ENCODE peak calls at places on chromosomes 13 and 19, in eight cellular contexts. One of them, this sample, is unnamed.

GRCh38 chr13:36822786-36823185 is 3.8 kb downstream of the RFXAP start:
- DNase-seq in activated T-cell treated with anti-CD3 and anti-CD28 coated beads, Interleukin-2, amount 50 U/mL, for 4 hours: no peak
- DNase-seq in left lung: no peak
- DNase-seq in stimulated activated CD4-positive, alpha-beta T cell treated with anti-CD3 and anti-CD28 coated beads, Interleukin-4, amount 100 ng/mL, for 24 hours: no peak
- DNase-seq in effector CD4-positive, alpha-beta T cell: no peak
- DNase-seq in AG04450: no peak
- DNase-seq in EL: no peak
- DNase-seq in nucleus accumbens: no peak
- DNase-seq in this sample: no peak

GRCh38 chr19:3132971-3133792 is 2.7 kb upstream of the GNA15 start:
- DNase-seq in activated T-cell treated with anti-CD3 and anti-CD28 coated beads, Interleukin-2, amount 50 U/mL, for 4 hours: peak
- DNase-seq in left lung: peak
- DNase-seq in stimulated activated CD4-positive, alpha-beta T cell treated with anti-CD3 and anti-CD28 coated beads, Interleukin-4, amount 100 ng/mL, for 24 hours: peak
- DNase-seq in effector CD4-positive, alpha-beta T cell: peak
- DNase-seq in AG04450: no peak
- DNase-seq in EL: peak
- DNase-seq in nucleus accumbens: no peak
- DNase-seq in this sample: peak

GRCh38 chr19:50214699-50215543 is 11.5 kb downstream of the MYH14 start:
- DNase-seq in activated T-cell treated with anti-CD3 and anti-CD28 coated beads, Interleukin-2, amount 50 U/mL, for 4 hours: no peak
- DNase-seq in left lung: peak
- DNase-seq in stimulated activated CD4-positive, alpha-beta T cell treated with anti-CD3 and anti-CD28 coated beads, Interleukin-4, amount 100 ng/mL, for 24 hours: no peak
- DNase-seq in effector CD4-positive, alpha-beta T cell: no peak
- DNase-seq in AG04450: no peak
- DNase-seq in EL: no peak
- DNase-seq in nucleus accumbens: no peak
- DNase-seq in this sample: no peak

GRCh38 chr19:39078436-39079200 is 5.5 kb upstream of the ACP7 start:
- DNase-seq in activated T-cell treated with anti-CD3 and anti-CD28 coated beads, Interleukin-2, amount 50 U/mL, for 4 hours: no peak
- DNase-seq in left lung: no peak
- DNase-seq in stimulated activated CD4-positive, alpha-beta T cell treated with anti-CD3 and anti-CD28 coated beads, Interleukin-4, amount 100 ng/mL, for 24 hours: no peak
- DNase-seq in effector CD4-positive, alpha-beta T cell: no peak
- DNase-seq in AG04450: peak
- DNase-seq in EL: peak
- DNase-seq in nucleus accumbens: peak
- DNase-seq in this sample: no peak

GRCh38 chr19:3471954-3472655 is 8.2 kb downstream of the SMIM24 start:
- DNase-seq in activated T-cell treated with anti-CD3 and anti-CD28 coated beads, Interleukin-2, amount 50 U/mL, for 4 hours: peak
- DNase-seq in left lung: peak
- DNase-seq in stimulated activated CD4-positive, alpha-beta T cell treated with anti-CD3 and anti-CD28 coated beads, Interleukin-4, amount 100 ng/mL, for 24 hours: peak
- DNase-seq in effector CD4-positive, alpha-beta T cell: peak
- DNase-seq in AG04450: no peak
- DNase-seq in EL: no peak
- DNase-seq in nucleus accumbens: no peak
- DNase-seq in this sample: no peak

GRCh38 chr13:67554746-67555452 is 324.8 kb upstream of the PCDH9 start:
- DNase-seq in activated T-cell treated with anti-CD3 and anti-CD28 coated beads, Interleukin-2, amount 50 U/mL, for 4 hours: no peak
- DNase-seq in left lung: no peak
- DNase-seq in stimulated activated CD4-positive, alpha-beta T cell treated with anti-CD3 and anti-CD28 coated beads, Interleukin-4, amount 100 ng/mL, for 24 hours: no peak
- DNase-seq in effector CD4-positive, alpha-beta T cell: no peak
- DNase-seq in AG04450: no peak
- DNase-seq in EL: no peak
- DNase-seq in nucleus accumbens: no peak
- DNase-seq in this sample: no peak

GRCh38 chr19:4093643-4094175 is 27.0 kb upstream of the ZBTB7A start:
- DNase-seq in activated T-cell treated with anti-CD3 and anti-CD28 coated beads, Interleukin-2, amount 50 U/mL, for 4 hours: no peak
- DNase-seq in left lung: peak
- DNase-seq in stimulated activated CD4-positive, alpha-beta T cell treated with anti-CD3 and anti-CD28 coated beads, Interleukin-4, amount 100 ng/mL, for 24 hours: no peak
- DNase-seq in effector CD4-positive, alpha-beta T cell: no peak
- DNase-seq in AG04450: no peak
- DNase-seq in EL: no peak
- DNase-seq in nucleus accumbens: no peak
- DNase-seq in this sample: no peak

GRCh38 chr19:5060591-5061339 is 91.9 kb downstream of the KDM4B start:
- DNase-seq in activated T-cell treated with anti-CD3 and anti-CD28 coated beads, Interleukin-2, amount 50 U/mL, for 4 hours: no peak
- DNase-seq in left lung: no peak
- DNase-seq in stimulated activated CD4-positive, alpha-beta T cell treated with anti-CD3 and anti-CD28 coated beads, Interleukin-4, amount 100 ng/mL, for 24 hours: no peak
- DNase-seq in effector CD4-positive, alpha-beta T cell: no peak
- DNase-seq in AG04450: no peak
- DNase-seq in EL: no peak
- DNase-seq in nucleus accumbens: no peak
- DNase-seq in this sample: no peak

GRCh38 chr19:29265436-29265835 is 52.5 kb upstream of the UQCRFS1 start:
- DNase-seq in activated T-cell treated with anti-CD3 and anti-CD28 coated beads, Interleukin-2, amount 50 U/mL, for 4 hours: no peak
- DNase-seq in left lung: no peak
- DNase-seq in stimulated activated CD4-positive, alpha-beta T cell treated with anti-CD3 and anti-CD28 coated beads, Interleukin-4, amount 100 ng/mL, for 24 hours: no peak
- DNase-seq in effector CD4-positive, alpha-beta T cell: no peak
- DNase-seq in AG04450: no peak
- DNase-seq in EL: no peak
- DNase-seq in nucleus accumbens: no peak
- DNase-seq in this sample: no peak

GRCh38 chr13:28531195-28531955 is 36.4 kb upstream of the FLT1 start:
- DNase-seq in activated T-cell treated with anti-CD3 and anti-CD28 coated beads, Interleukin-2, amount 50 U/mL, for 4 hours: no peak
- DNase-seq in left lung: no peak
- DNase-seq in stimulated activated CD4-positive, alpha-beta T cell treated with anti-CD3 and anti-CD28 coated beads, Interleukin-4, amount 100 ng/mL, for 24 hours: no peak
- DNase-seq in effector CD4-positive, alpha-beta T cell: no peak
- DNase-seq in AG04450: no peak
- DNase-seq in EL: peak
- DNase-seq in nucleus accumbens: no peak
- DNase-seq in this sample: peak

GRCh38 chr13:26011996-26012688 is 39.7 kb downstream of the SHISA2 start:
- DNase-seq in activated T-cell treated with anti-CD3 and anti-CD28 coated beads, Interleukin-2, amount 50 U/mL, for 4 hours: peak
- DNase-seq in left lung: no peak
- DNase-seq in stimulated activated CD4-positive, alpha-beta T cell treated with anti-CD3 and anti-CD28 coated beads, Interleukin-4, amount 100 ng/mL, for 24 hours: peak
- DNase-seq in effector CD4-positive, alpha-beta T cell: peak
- DNase-seq in AG04450: no peak
- DNase-seq in EL: no peak
- DNase-seq in nucleus accumbens: no peak
- DNase-seq in this sample: peak

GRCh38 chr19:49857061-49857833 is 6.3 kb downstream of the PTOV1 start:
- DNase-seq in activated T-cell treated with anti-CD3 and anti-CD28 coated beads, Interleukin-2, amount 50 U/mL, for 4 hours: no peak
- DNase-seq in left lung: peak
- DNase-seq in stimulated activated CD4-positive, alpha-beta T cell treated with anti-CD3 and anti-CD28 coated beads, Interleukin-4, amount 100 ng/mL, for 24 hours: no peak
- DNase-seq in effector CD4-positive, alpha-beta T cell: no peak
- DNase-seq in AG04450: no peak
- DNase-seq in EL: no peak
- DNase-seq in nucleus accumbens: no peak
- DNase-seq in this sample: no peak

GRCh38 chr13:31862828-31863227 is 123.5 kb downstream of the RXFP2 start:
- DNase-seq in activated T-cell treated with anti-CD3 and anti-CD28 coated beads, Interleukin-2, amount 50 U/mL, for 4 hours: no peak
- DNase-seq in left lung: no peak
- DNase-seq in stimulated activated CD4-positive, alpha-beta T cell treated with anti-CD3 and anti-CD28 coated beads, Interleukin-4, amount 100 ng/mL, for 24 hours: no peak
- DNase-seq in effector CD4-positive, alpha-beta T cell: no peak
- DNase-seq in AG04450: no peak
- DNase-seq in EL: no peak
- DNase-seq in nucleus accumbens: no peak
- DNase-seq in this sample: no peak

GRCh38 chr19:32642771-32643170 is 32.2 kb downstream of the ANKRD27 start:
- DNase-seq in activated T-cell treated with anti-CD3 and anti-CD28 coated beads, Interleukin-2, amount 50 U/mL, for 4 hours: peak
- DNase-seq in left lung: no peak
- DNase-seq in stimulated activated CD4-positive, alpha-beta T cell treated with anti-CD3 and anti-CD28 coated beads, Interleukin-4, amount 100 ng/mL, for 24 hours: peak
- DNase-seq in effector CD4-positive, alpha-beta T cell: peak
- DNase-seq in AG04450: no peak
- DNase-seq in EL: no peak
- DNase-seq in nucleus accumbens: no peak
- DNase-seq in this sample: no peak

GRCh38 chr19:48713041-48713863 is 6.3 kb downstream of the MAMSTR start:
- DNase-seq in activated T-cell treated with anti-CD3 and anti-CD28 coated beads, Interleukin-2, amount 50 U/mL, for 4 hours: no peak
- DNase-seq in left lung: no peak
- DNase-seq in stimulated activated CD4-positive, alpha-beta T cell treated with anti-CD3 and anti-CD28 coated beads, Interleukin-4, amount 100 ng/mL, for 24 hours: no peak
- DNase-seq in effector CD4-positive, alpha-beta T cell: no peak
- DNase-seq in AG04450: no peak
- DNase-seq in EL: peak
- DNase-seq in nucleus accumbens: no peak
- DNase-seq in this sample: peak

GRCh38 chr19:42201489-42202289 is 15.8 kb downstream of the DEDD2 start:
- DNase-seq in activated T-cell treated with anti-CD3 and anti-CD28 coated beads, Interleukin-2, amount 50 U/mL, for 4 hours: no peak
- DNase-seq in left lung: peak
- DNase-seq in stimulated activated CD4-positive, alpha-beta T cell treated with anti-CD3 and anti-CD28 coated beads, Interleukin-4, amount 100 ng/mL, for 24 hours: peak
- DNase-seq in effector CD4-positive, alpha-beta T cell: peak
- DNase-seq in AG04450: no peak
- DNase-seq in EL: no peak
- DNase-seq in nucleus accumbens: no peak
- DNase-seq in this sample: no peak

GRCh38 chr19:52992109-52993004 is 21.4 kb upstream of the ERVV-1 start:
- DNase-seq in activated T-cell treated with anti-CD3 and anti-CD28 coated beads, Interleukin-2, amount 50 U/mL, for 4 hours: no peak
- DNase-seq in left lung: peak
- DNase-seq in stimulated activated CD4-positive, alpha-beta T cell treated with anti-CD3 and anti-CD28 coated beads, Interleukin-4, amount 100 ng/mL, for 24 hours: no peak
- DNase-seq in effector CD4-positive, alpha-beta T cell: no peak
- DNase-seq in AG04450: no peak
- DNase-seq in EL: peak
- DNase-seq in nucleus accumbens: no peak
- DNase-seq in this sample: peak

GRCh38 chr19:29971648-29972047 is 29.6 kb downstream of the URI1 start:
- DNase-seq in activated T-cell treated with anti-CD3 and anti-CD28 coated beads, Interleukin-2, amount 50 U/mL, for 4 hours: no peak
- DNase-seq in left lung: no peak
- DNase-seq in stimulated activated CD4-positive, alpha-beta T cell treated with anti-CD3 and anti-CD28 coated beads, Interleukin-4, amount 100 ng/mL, for 24 hours: no peak
- DNase-seq in effector CD4-positive, alpha-beta T cell: no peak
- DNase-seq in AG04450: no peak
- DNase-seq in EL: no peak
- DNase-seq in nucleus accumbens: no peak
- DNase-seq in this sample: no peak

GRCh38 chr19:35897706-35898451 is 2.5 kb downstream of the NFKBID start:
- DNase-seq in activated T-cell treated with anti-CD3 and anti-CD28 coated beads, Interleukin-2, amount 50 U/mL, for 4 hours: no peak
- DNase-seq in left lung: peak
- DNase-seq in stimulated activated CD4-positive, alpha-beta T cell treated with anti-CD3 and anti-CD28 coated beads, Interleukin-4, amount 100 ng/mL, for 24 hours: no peak
- DNase-seq in effector CD4-positive, alpha-beta T cell: no peak
- DNase-seq in AG04450: no peak
- DNase-seq in EL: no peak
- DNase-seq in nucleus accumbens: no peak
- DNase-seq in this sample: no peak

GRCh38 chr19:19026299-19026971 is 6.9 kb downstream of the SUGP2 start:
- DNase-seq in activated T-cell treated with anti-CD3 and anti-CD28 coated beads, Interleukin-2, amount 50 U/mL, for 4 hours: no peak
- DNase-seq in left lung: no peak
- DNase-seq in stimulated activated CD4-positive, alpha-beta T cell treated with anti-CD3 and anti-CD28 coated beads, Interleukin-4, amount 100 ng/mL, for 24 hours: no peak
- DNase-seq in effector CD4-positive, alpha-beta T cell: no peak
- DNase-seq in AG04450: no peak
- DNase-seq in EL: no peak
- DNase-seq in nucleus accumbens: no peak
- DNase-seq in this sample: no peak

GRCh38 chr13:31846984-31847752 is 107.8 kb downstream of the RXFP2 start:
- DNase-seq in activated T-cell treated with anti-CD3 and anti-CD28 coated beads, Interleukin-2, amount 50 U/mL, for 4 hours: no peak
- DNase-seq in left lung: no peak
- DNase-seq in stimulated activated CD4-positive, alpha-beta T cell treated with anti-CD3 and anti-CD28 coated beads, Interleukin-4, amount 100 ng/mL, for 24 hours: no peak
- DNase-seq in effector CD4-positive, alpha-beta T cell: no peak
- DNase-seq in AG04450: no peak
- DNase-seq in EL: peak
- DNase-seq in nucleus accumbens: no peak
- DNase-seq in this sample: no peak

GRCh38 chr13:47548294-47548825 is 452.7 kb downstream of the SUCLA2 start:
- DNase-seq in activated T-cell treated with anti-CD3 and anti-CD28 coated beads, Interleukin-2, amount 50 U/mL, for 4 hours: no peak
- DNase-seq in left lung: no peak
- DNase-seq in stimulated activated CD4-positive, alpha-beta T cell treated with anti-CD3 and anti-CD28 coated beads, Interleukin-4, amount 100 ng/mL, for 24 hours: no peak
- DNase-seq in effector CD4-positive, alpha-beta T cell: no peak
- DNase-seq in AG04450: no peak
- DNase-seq in EL: no peak
- DNase-seq in nucleus accumbens: no peak
- DNase-seq in this sample: no peak

GRCh38 chr19:11373166-11373884 is 1.1 kb upstream of the SWSAP1 start:
- DNase-seq in activated T-cell treated with anti-CD3 and anti-CD28 coated beads, Interleukin-2, amount 50 U/mL, for 4 hours: no peak
- DNase-seq in left lung: no peak
- DNase-seq in stimulated activated CD4-positive, alpha-beta T cell treated with anti-CD3 and anti-CD28 coated beads, Interleukin-4, amount 100 ng/mL, for 24 hours: no peak
- DNase-seq in effector CD4-positive, alpha-beta T cell: no peak
- DNase-seq in AG04450: no peak
- DNase-seq in EL: no peak
- DNase-seq in nucleus accumbens: peak
- DNase-seq in this sample: peak

GRCh38 chr19:36508325-36508724 is 19.0 kb upstream of the ZNF566 start:
- DNase-seq in activated T-cell treated with anti-CD3 and anti-CD28 coated beads, Interleukin-2, amount 50 U/mL, for 4 hours: no peak
- DNase-seq in left lung: no peak
- DNase-seq in stimulated activated CD4-positive, alpha-beta T cell treated with anti-CD3 and anti-CD28 coated beads, Interleukin-4, amount 100 ng/mL, for 24 hours: no peak
- DNase-seq in effector CD4-positive, alpha-beta T cell: no peak
- DNase-seq in AG04450: no peak
- DNase-seq in EL: no peak
- DNase-seq in nucleus accumbens: no peak
- DNase-seq in this sample: no peak

GRCh38 chr19:39341122-39341719 is 1.0 kb upstream of the SAMD4B start:
- DNase-seq in activated T-cell treated with anti-CD3 and anti-CD28 coated beads, Interleukin-2, amount 50 U/mL, for 4 hours: no peak
- DNase-seq in left lung: peak
- DNase-seq in stimulated activated CD4-positive, alpha-beta T cell treated with anti-CD3 and anti-CD28 coated beads, Interleukin-4, amount 100 ng/mL, for 24 hours: peak
- DNase-seq in effector CD4-positive, alpha-beta T cell: peak
- DNase-seq in AG04450: no peak
- DNase-seq in EL: peak
- DNase-seq in nucleus accumbens: no peak
- DNase-seq in this sample: no peak